ENCODE peak calls at places on chromosomes 12 and 14, in eight cellular contexts. One of them, this sample, is unnamed.

GRCh38 chr12:19245126-19245525 is 115.6 kb downstream of the PLEKHA5 start:
- DNase-seq in KG1: no peak
- DNase-seq in GM23248: no peak
- DNase-seq in T-helper 2 cell: no peak
- DNase-seq in hepatocyte: no peak
- DNase-seq in SJSA1: no peak
- DNase-seq in occipital lobe: no peak
- DNase-seq in GM12864: no peak
- DNase-seq in this sample: no peak

GRCh38 chr14:76919811-76920571 is 93.8 kb downstream of the LRRC74A start:
- DNase-seq in KG1: no peak
- DNase-seq in GM23248: peak
- DNase-seq in T-helper 2 cell: no peak
- DNase-seq in hepatocyte: peak
- DNase-seq in SJSA1: peak
- DNase-seq in occipital lobe: peak
- DNase-seq in GM12864: no peak
- DNase-seq in this sample: peak

GRCh38 chr14:74649673-74650072 is 37.6 kb upstream of the LTBP2 start:
- DNase-seq in KG1: no peak
- DNase-seq in GM23248: peak
- DNase-seq in T-helper 2 cell: no peak
- DNase-seq in hepatocyte: no peak
- DNase-seq in SJSA1: no peak
- DNase-seq in occipital lobe: no peak
- DNase-seq in GM12864: no peak
- DNase-seq in this sample: peak

GRCh38 chr14:89267656-89268055 is 149.4 kb downstream of the FOXN3 start:
- DNase-seq in KG1: no peak
- DNase-seq in GM23248: no peak
- DNase-seq in T-helper 2 cell: no peak
- DNase-seq in hepatocyte: no peak
- DNase-seq in SJSA1: no peak
- DNase-seq in occipital lobe: no peak
- DNase-seq in GM12864: no peak
- DNase-seq in this sample: no peak

GRCh38 chr14:89956294-89957009 is 725 bp downstream of the TDP1 start:
- DNase-seq in KG1: peak
- DNase-seq in GM23248: peak
- DNase-seq in T-helper 2 cell: peak
- DNase-seq in hepatocyte: peak
- DNase-seq in SJSA1: peak
- DNase-seq in occipital lobe: peak
- DNase-seq in GM12864: peak
- DNase-seq in this sample: peak

GRCh38 chr12:130016986-130017385 is 113.2 kb upstream of the TMEM132D start:
- DNase-seq in KG1: no peak
- DNase-seq in GM23248: no peak
- DNase-seq in T-helper 2 cell: no peak
- DNase-seq in hepatocyte: no peak
- DNase-seq in SJSA1: no peak
- DNase-seq in occipital lobe: no peak
- DNase-seq in GM12864: no peak
- DNase-seq in this sample: no peak

GRCh38 chr12:65533177-65533883 is 254.8 kb downstream of the MSRB3 start:
- DNase-seq in KG1: no peak
- DNase-seq in GM23248: no peak
- DNase-seq in T-helper 2 cell: no peak
- DNase-seq in hepatocyte: no peak
- DNase-seq in SJSA1: peak
- DNase-seq in occipital lobe: no peak
- DNase-seq in GM12864: no peak
- DNase-seq in this sample: peak

GRCh38 chr14:49727171-49727570 is 34.3 kb downstream of the KLHDC1 start:
- DNase-seq in KG1: no peak
- DNase-seq in GM23248: no peak
- DNase-seq in T-helper 2 cell: no peak
- DNase-seq in hepatocyte: no peak
- DNase-seq in SJSA1: no peak
- DNase-seq in occipital lobe: no peak
- DNase-seq in GM12864: no peak
- DNase-seq in this sample: no peak

GRCh38 chr12:78095623-78096022 is 264.9 kb downstream of the NAV3 start:
- DNase-seq in KG1: no peak
- DNase-seq in GM23248: no peak
- DNase-seq in T-helper 2 cell: no peak
- DNase-seq in hepatocyte: no peak
- DNase-seq in SJSA1: no peak
- DNase-seq in occipital lobe: no peak
- DNase-seq in GM12864: no peak
- DNase-seq in this sample: no peak

GRCh38 chr14:55957950-55958349 is 160.3 kb upstream of the PELI2 start:
- DNase-seq in KG1: no peak
- DNase-seq in GM23248: no peak
- DNase-seq in T-helper 2 cell: no peak
- DNase-seq in hepatocyte: no peak
- DNase-seq in SJSA1: no peak
- DNase-seq in occipital lobe: no peak
- DNase-seq in GM12864: no peak
- DNase-seq in this sample: peak

GRCh38 chr12:1880153-1880845 is 38.2 kb downstream of the CACNA2D4 start:
- DNase-seq in KG1: no peak
- DNase-seq in GM23248: no peak
- DNase-seq in T-helper 2 cell: no peak
- DNase-seq in hepatocyte: peak
- DNase-seq in SJSA1: no peak
- DNase-seq in occipital lobe: no peak
- DNase-seq in GM12864: no peak
- DNase-seq in this sample: peak

GRCh38 chr12:100868487-100868886 is 73.9 kb downstream of the ANO4 start:
- DNase-seq in KG1: no peak
- DNase-seq in GM23248: peak
- DNase-seq in T-helper 2 cell: no peak
- DNase-seq in hepatocyte: no peak
- DNase-seq in SJSA1: peak
- DNase-seq in occipital lobe: no peak
- DNase-seq in GM12864: no peak
- DNase-seq in this sample: peak

GRCh38 chr14:58152569-58152857 is 500 bp upstream of the ARMH4 start:
- DNase-seq in KG1: no peak
- DNase-seq in GM23248: no peak
- DNase-seq in T-helper 2 cell: no peak
- DNase-seq in hepatocyte: no peak
- DNase-seq in SJSA1: no peak
- DNase-seq in occipital lobe: no peak
- DNase-seq in GM12864: no peak
- DNase-seq in this sample: no peak

GRCh38 chr12:89840162-89840922 is 131.7 kb upstream of the ATP2B1 start:
- DNase-seq in KG1: no peak
- DNase-seq in GM23248: no peak
- DNase-seq in T-helper 2 cell: no peak
- DNase-seq in hepatocyte: no peak
- DNase-seq in SJSA1: no peak
- DNase-seq in occipital lobe: no peak
- DNase-seq in GM12864: no peak
- DNase-seq in this sample: no peak

GRCh38 chr12:56631790-56632700 is 1.9 kb upstream of the BAZ2A start:
- DNase-seq in KG1: no peak
- DNase-seq in GM23248: peak
- DNase-seq in T-helper 2 cell: peak
- DNase-seq in hepatocyte: peak
- DNase-seq in SJSA1: peak
- DNase-seq in occipital lobe: no peak
- DNase-seq in GM12864: peak
- DNase-seq in this sample: peak

GRCh38 chr12:85279449-85280137 is 427 bp upstream of the ALX1 start:
- DNase-seq in KG1: no peak
- DNase-seq in GM23248: no peak
- DNase-seq in T-helper 2 cell: no peak
- DNase-seq in hepatocyte: peak
- DNase-seq in SJSA1: no peak
- DNase-seq in occipital lobe: no peak
- DNase-seq in GM12864: no peak
- DNase-seq in this sample: peak

GRCh38 chr12:113080692-113081091 is 24.2 kb downstream of the DTX1 start:
- DNase-seq in KG1: no peak
- DNase-seq in GM23248: no peak
- DNase-seq in T-helper 2 cell: no peak
- DNase-seq in hepatocyte: no peak
- DNase-seq in SJSA1: no peak
- DNase-seq in occipital lobe: no peak
- DNase-seq in GM12864: no peak
- DNase-seq in this sample: no peak

GRCh38 chr12:12736759-12737676 is 19.9 kb downstream of the CDKN1B start:
- DNase-seq in KG1: no peak
- DNase-seq in GM23248: peak
- DNase-seq in T-helper 2 cell: peak
- DNase-seq in hepatocyte: peak
- DNase-seq in SJSA1: peak
- DNase-seq in occipital lobe: no peak
- DNase-seq in GM12864: no peak
- DNase-seq in this sample: no peak

GRCh38 chr12:28180791-28181190 is 9.5 kb upstream of the CCDC91 start:
- DNase-seq in KG1: no peak
- DNase-seq in GM23248: no peak
- DNase-seq in T-helper 2 cell: no peak
- DNase-seq in hepatocyte: no peak
- DNase-seq in SJSA1: no peak
- DNase-seq in occipital lobe: no peak
- DNase-seq in GM12864: no peak
- DNase-seq in this sample: no peak

GRCh38 chr12:77166711-77167110 is 101.3 kb upstream of the E2F7 start:
- DNase-seq in KG1: no peak
- DNase-seq in GM23248: peak
- DNase-seq in T-helper 2 cell: no peak
- DNase-seq in hepatocyte: no peak
- DNase-seq in SJSA1: no peak
- DNase-seq in occipital lobe: no peak
- DNase-seq in GM12864: no peak
- DNase-seq in this sample: no peak